ENCODE peak calls at places on chromosome 18, in five cellular contexts. D, X, G, O and N are unnamed samples. For H3K9me3, the result is how much of the 10 kb centered on the place peaks cover.

GRCh38 chr18:74493689-74494088 is 2.5 kb upstream of the CNDP2 start:
- DNase-seq in D (no peak), X (peak), G (peak), O (peak), N (no peak)

GRCh38 chr18:13540783-13541182 is 185.6 kb downstream of the FAM210A start:
- DNase-seq in G (no peak), X (no peak), D (no peak), O (no peak), N (no peak)

GRCh38 chr18:50128506-50129271 is 66.3 kb downstream of the MYO5B start:
- DNase-seq in O (peak), D (no peak), X (no peak), G (no peak), N (no peak)

GRCh38 chr18:12748671-12749070 is 45.8 kb downstream of the PSMG2 start:
- DNase-seq in O (no peak), D (no peak), X (no peak), G (no peak), N (no peak)

GRCh38 chr18:46942646-46943045 is 25.2 kb downstream of the KATNAL2 start:
- DNase-seq in D (no peak), G (no peak), O (no peak), X (no peak), N (no peak)

GRCh38 chr18:48743046-48743445 is 204.2 kb downstream of the CTIF start:
- DNase-seq in D (no peak), O (peak), X (no peak), G (peak), N (peak)

GRCh38 chr18:6718255-6718654 is 11.3 kb upstream of the ARHGAP28 start:
- DNase-seq in D (no peak), G (no peak), O (no peak), X (no peak), N (no peak)

GRCh38 chr18:25594351-25594750 is 242.4 kb upstream of the ZNF521 start:
- DNase-seq in D (no peak), X (no peak), G (peak), O (no peak), N (no peak)

GRCh38 chr18:74567805-74568204 is 29.9 kb upstream of the ZNF407 start:
- DNase-seq in D (no peak), O (no peak), X (no peak), G (no peak), N (no peak)

GRCh38 chr18:25043104-25043503 is 308.9 kb downstream of the ZNF521 start:
- DNase-seq in O (no peak), X (no peak), G (no peak), D (no peak), N (no peak)

GRCh38 chr18:23646282-23646681 is 16.4 kb downstream of the ANKRD29 start:
- DNase-seq in X (no peak), O (no peak), D (no peak), G (no peak), N (no peak)

GRCh38 chr18:32048507-32049091 is 30.0 kb downstream of the RNF125 start:
- DNase-seq in D (no peak), O (peak), G (no peak), X (no peak), N (no peak)

GRCh38 chr18:21393986-21394385 is 152.0 kb downstream of the GREB1L start:
- DNase-seq in O (no peak), D (no peak), X (no peak), G (no peak), N (no peak)

GRCh38 chr18:37006742-37007141 is 177.8 kb downstream of the KIAA1328 start:
- DNase-seq in G (no peak), O (no peak), X (no peak), D (no peak), N (no peak)

GRCh38 chr18:65955747-65956146 is 204.9 kb downstream of the CDH7 start:
- DNase-seq in D (no peak), O (no peak), G (no peak), X (no peak), N (no peak)

GRCh38 chr18:8114480-8114879 is 494.8 kb upstream of the RAB12 start:
- DNase-seq in G (no peak), D (no peak), X (no peak), O (no peak), N (no peak)

GRCh38 chr18:42048150-42048549 is 93.1 kb downstream of the PIK3C3 start:
- DNase-seq in D (no peak), G (peak), O (peak), X (no peak), N (no peak)

GRCh38 chr18:35345460-35345921 is 1.3 kb upstream of the ZNF24 start:
- DNase-seq in G (no peak), X (no peak), O (peak), D (no peak), N (no peak)

GRCh38 chr18:35344736-35345459 is 678 bp upstream of the ZNF24 start:
- DNase-seq in X (no peak), D (no peak), G (no peak), O (peak), N (no peak)

GRCh38 chr18:35343936-35344735 is at the start of gene ZNF24:
- DNase-seq in G (peak), O (peak), X (peak), D (peak), N (peak)

GRCh38 chr18:35345950-35346349 is 1.7 kb upstream of the ZNF24 start:
- DNase-seq in D (no peak), O (no peak), X (no peak), G (no peak), N (no peak)

DNA sequence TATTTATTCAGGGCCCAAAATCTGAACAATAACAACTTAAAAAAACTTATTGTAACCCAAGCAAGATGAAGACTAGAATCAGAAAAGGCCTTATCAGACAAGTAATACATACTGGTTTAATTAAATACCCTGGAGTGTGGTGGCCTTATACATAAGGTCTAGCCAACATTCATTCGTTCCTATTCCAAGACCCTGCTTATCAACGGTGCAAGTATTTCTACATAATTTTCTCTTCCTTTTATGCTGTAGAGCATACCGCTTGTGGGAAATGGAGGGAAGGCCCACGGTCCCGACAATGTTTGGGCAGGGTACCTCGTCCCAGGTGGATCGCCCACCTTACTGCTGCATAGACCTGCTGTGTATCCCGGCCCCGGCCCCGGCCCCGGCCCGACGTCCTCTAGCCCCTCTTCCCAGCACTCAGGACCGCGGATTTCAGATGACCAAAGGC is 708 bp downstream of the ZNF24 start:
- DNase-seq in G (no peak), O (no peak), D (no peak), X (no peak), N (no peak)
- H3K27ac ChIP-seq in G (peak), O (peak), D (peak), X (peak), N (peak)

GRCh38 chr18:78984941-78985784 is 5.5 kb downstream of the SALL3 start:
- DNase-seq in O (no peak), X (peak), G (peak), D (no peak), N (peak)
- TF ChIP-seq CTCF in O (peak), X (no peak), G (peak), D (no peak), N (no peak)

DNA sequence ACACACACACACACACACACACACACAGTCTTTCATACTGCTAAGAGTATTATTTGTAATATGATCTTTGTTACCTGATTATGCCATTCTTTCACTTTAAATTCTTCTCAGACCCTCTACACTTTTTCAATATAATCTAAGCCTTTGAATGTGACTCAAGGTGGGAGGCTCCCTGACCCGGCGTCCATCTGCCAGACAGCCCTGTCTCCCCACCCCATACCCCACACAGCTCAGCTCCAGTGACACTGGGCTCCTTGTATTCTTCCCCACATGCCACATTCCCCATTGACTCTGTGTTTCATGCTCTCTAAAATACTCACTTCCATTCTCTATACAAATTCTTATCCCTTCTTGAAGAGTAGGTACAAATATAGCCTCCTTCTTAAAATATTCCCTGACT is 442.2 kb downstream of the TGIF1 start:
- DNase-seq in D (no peak), X (no peak), O (no peak), G (no peak), N (no peak)
- H3K9me3 ChIP-seq in D (under half), X (under half), O (under half), G (under half), N (under half)

GRCh38 chr18:55821219-55821618 is 233.2 kb upstream of the TCF4 start:
- DNase-seq in X (no peak), G (peak), D (no peak), O (no peak), N (no peak)
- H3K27ac ChIP-seq in X (peak), G (no peak), D (no peak), O (no peak), N (no peak)

GRCh38 chr18:54775686-54776085 is 52.6 kb upstream of the RAB27B start:
- DNase-seq in G (peak), X (peak), D (no peak), O (no peak), N (no peak)
- TF ChIP-seq CTCF in G (peak), X (peak), D (no peak), O (peak), N (no peak)

GRCh38 chr18:79896746-79897145 is 54.7 kb downstream of the SLC66A2 start:
- DNase-seq in G (no peak), O (no peak), D (no peak), X (no peak), N (no peak)
- H3K9me3 ChIP-seq in G (half or more), O (under half), D (under half), X (under half), N (under half)

GRCh38 chr18:27175914-27176313 is 9.2 kb downstream of the CHST9 start:
- DNase-seq in O (no peak), G (no peak), X (no peak), D (no peak), N (no peak)
- H3K27ac ChIP-seq in O (no peak), G (no peak), X (no peak), D (no peak), N (no peak)